ENCODE peak calls at places on chromosomes 4 and X, in seven cellular contexts. V, T, L, O, W, G and I are unnamed samples.

GRCh38 chr4:65825121-65825520 is 154.8 kb upstream of the EPHA5 start:
- DNase-seq in W (no peak), V (peak), O (no peak), T (no peak), G (no peak), L (no peak), I (no peak)

GRCh38 chr4:24433515-24434192 is 150.7 kb downstream of the DHX15 start:
- DNase-seq in V (no peak), O (no peak), L (no peak), G (no peak), W (no peak), T (no peak), I (no peak)

GRCh38 chrX:68048774-68049173 is 384.5 kb downstream of the OPHN1 start:
- DNase-seq in T (no peak), W (no peak), L (no peak), V (no peak), O (no peak), G (no peak), I (no peak)

GRCh38 chr4:180664766-180665368 is 1578.3 kb upstream of the TENM3 start:
- DNase-seq in W (peak), V (peak), O (peak), G (peak), L (peak), T (peak), I (peak)

GRCh38 chr4:169765845-169766244 is 8.1 kb upstream of the HPF1 start:
- DNase-seq in O (peak), L (no peak), T (no peak), V (no peak), G (no peak), W (no peak), I (no peak)

GRCh38 chr4:101981756-101982155 is 191.2 kb downstream of the BANK1 start:
- DNase-seq in T (no peak), G (no peak), L (no peak), W (no peak), O (no peak), V (no peak), I (no peak)

GRCh38 chrX:111445485-111445884 is 33.5 kb upstream of the DCX start:
- DNase-seq in L (no peak), T (no peak), O (peak), W (no peak), V (peak), G (no peak), I (no peak)

GRCh38 chrX:13077168-13077567 is 32.7 kb upstream of the FAM9C start:
- DNase-seq in G (peak), L (no peak), O (peak), V (peak), W (no peak), T (no peak), I (peak)

GRCh38 chr4:26140150-26140898 is 180.5 kb upstream of the RBPJ start:
- DNase-seq in V (peak), O (peak), W (no peak), T (no peak), G (no peak), L (peak), I (no peak)

GRCh38 chr4:76987153-76987562 is 37.6 kb downstream of the SEPTIN11 start:
- DNase-seq in W (no peak), G (no peak), L (no peak), V (peak), O (peak), T (no peak), I (no peak)